ENCODE peak calls at places on chromosomes 12 and 14, in four cellular contexts. One of them, this sample, is unnamed.

GRCh38 chr12:45008211-45008610 is 42.7 kb downstream of the DBX2 start:
- DNase-seq in activated T-helper 9 cell treated with anti-CD3 and anti-CD28 coated beads, Interleukin-2, amount 50 U/mL, for 16 hours: no peak
- DNase-seq in smooth muscle cell of the brain vasculature: no peak
- DNase-seq in caudate nucleus: no peak
- DNase-seq in this sample: no peak

GRCh38 chr14:58151264-58151700 is 731 bp downstream of the ARMH4 start:
- DNase-seq in activated T-helper 9 cell treated with anti-CD3 and anti-CD28 coated beads, Interleukin-2, amount 50 U/mL, for 16 hours: no peak
- DNase-seq in smooth muscle cell of the brain vasculature: no peak
- DNase-seq in caudate nucleus: peak
- DNase-seq in this sample: no peak

GRCh38 chr12:104740668-104741067 is 217.4 kb downstream of the SLC41A2 start:
- DNase-seq in activated T-helper 9 cell treated with anti-CD3 and anti-CD28 coated beads, Interleukin-2, amount 50 U/mL, for 16 hours: no peak
- DNase-seq in smooth muscle cell of the brain vasculature: no peak
- DNase-seq in caudate nucleus: no peak
- DNase-seq in this sample: no peak

GRCh38 chr12:96719671-96720362 is 187.2 kb upstream of the NEDD1 start:
- DNase-seq in activated T-helper 9 cell treated with anti-CD3 and anti-CD28 coated beads, Interleukin-2, amount 50 U/mL, for 16 hours: no peak
- DNase-seq in smooth muscle cell of the brain vasculature: peak
- DNase-seq in caudate nucleus: no peak
- DNase-seq in this sample: no peak

GRCh38 chr14:99316281-99317163 is 44.5 kb upstream of the BCL11B start:
- DNase-seq in activated T-helper 9 cell treated with anti-CD3 and anti-CD28 coated beads, Interleukin-2, amount 50 U/mL, for 16 hours: no peak
- DNase-seq in smooth muscle cell of the brain vasculature: no peak
- DNase-seq in caudate nucleus: no peak
- DNase-seq in this sample: no peak

GRCh38 chr12:55742719-55743130 is at the start of gene GDF11:
- DNase-seq in activated T-helper 9 cell treated with anti-CD3 and anti-CD28 coated beads, Interleukin-2, amount 50 U/mL, for 16 hours: peak
- DNase-seq in smooth muscle cell of the brain vasculature: no peak
- DNase-seq in caudate nucleus: peak
- DNase-seq in this sample: peak

GRCh38 chr14:55968741-55969140 is 149.5 kb upstream of the PELI2 start:
- DNase-seq in activated T-helper 9 cell treated with anti-CD3 and anti-CD28 coated beads, Interleukin-2, amount 50 U/mL, for 16 hours: no peak
- DNase-seq in smooth muscle cell of the brain vasculature: no peak
- DNase-seq in caudate nucleus: no peak
- DNase-seq in this sample: no peak

GRCh38 chr14:75563931-75564330 is 14.5 kb upstream of the FLVCR2 start:
- DNase-seq in activated T-helper 9 cell treated with anti-CD3 and anti-CD28 coated beads, Interleukin-2, amount 50 U/mL, for 16 hours: no peak
- DNase-seq in smooth muscle cell of the brain vasculature: no peak
- DNase-seq in caudate nucleus: no peak
- DNase-seq in this sample: no peak

GRCh38 chr12:66044731-66045130 is 85.8 kb downstream of the LLPH start:
- DNase-seq in activated T-helper 9 cell treated with anti-CD3 and anti-CD28 coated beads, Interleukin-2, amount 50 U/mL, for 16 hours: no peak
- DNase-seq in smooth muscle cell of the brain vasculature: no peak
- DNase-seq in caudate nucleus: no peak
- DNase-seq in this sample: no peak

GRCh38 chr12:66623455-66623854 is 55.4 kb downstream of the GRIP1 start:
- DNase-seq in activated T-helper 9 cell treated with anti-CD3 and anti-CD28 coated beads, Interleukin-2, amount 50 U/mL, for 16 hours: no peak
- DNase-seq in smooth muscle cell of the brain vasculature: no peak
- DNase-seq in caudate nucleus: no peak
- DNase-seq in this sample: no peak

GRCh38 chr14:23953464-23954278 is at the start of gene DHRS4:
- DNase-seq in activated T-helper 9 cell treated with anti-CD3 and anti-CD28 coated beads, Interleukin-2, amount 50 U/mL, for 16 hours: peak
- DNase-seq in smooth muscle cell of the brain vasculature: peak
- DNase-seq in caudate nucleus: peak
- DNase-seq in this sample: peak

This sample was measured in frontal cortex.